ENCODE peak calls at places on chromosome 4, in four cellular contexts. One of them, this sample, is unnamed.

GRCh38 chr4:122876456-122876855 is 45.9 kb downstream of the NUDT6 start:
- DNase-seq in astrocyte of the spinal cord: no peak
- DNase-seq in WERI-Rb-1: no peak
- DNase-seq in epithelial cell of proximal tubule: no peak
- DNase-seq in this sample: no peak

GRCh38 chr4:3791256-3791655 is 25.1 kb downstream of the ADRA2C start:
- DNase-seq in epithelial cell of proximal tubule: no peak
- DNase-seq in astrocyte of the spinal cord: no peak
- DNase-seq in WERI-Rb-1: no peak
- DNase-seq in this sample: no peak

GRCh38 chr4:81030617-81031388 is at the start of gene BMP3:
- DNase-seq in astrocyte of the spinal cord: peak
- DNase-seq in WERI-Rb-1: peak
- DNase-seq in epithelial cell of proximal tubule: no peak
- DNase-seq in this sample: no peak

GRCh38 chr4:40736910-40737309 is 12.8 kb upstream of the NSUN7 start:
- DNase-seq in astrocyte of the spinal cord: peak
- DNase-seq in epithelial cell of proximal tubule: no peak
- DNase-seq in WERI-Rb-1: no peak
- DNase-seq in this sample: peak

GRCh38 chr4:150354214-150354796 is 227.6 kb upstream of the MAB21L2 start:
- DNase-seq in WERI-Rb-1: no peak
- DNase-seq in epithelial cell of proximal tubule: no peak
- DNase-seq in astrocyte of the spinal cord: no peak
- DNase-seq in this sample: no peak

GRCh38 chr4:182807841-182808548 is 109.2 kb downstream of the DCTD start:
- DNase-seq in epithelial cell of proximal tubule: no peak
- DNase-seq in WERI-Rb-1: no peak
- DNase-seq in astrocyte of the spinal cord: no peak
- DNase-seq in this sample: no peak

GRCh38 chr4:41709844-41710481 is 38.6 kb downstream of the PHOX2B start:
- DNase-seq in WERI-Rb-1: no peak
- DNase-seq in astrocyte of the spinal cord: peak
- DNase-seq in epithelial cell of proximal tubule: no peak
- DNase-seq in this sample: peak

GRCh38 chr4:135122457-135122856 is 920.9 kb upstream of the PABPC4L start:
- DNase-seq in epithelial cell of proximal tubule: no peak
- DNase-seq in WERI-Rb-1: peak
- DNase-seq in astrocyte of the spinal cord: no peak
- DNase-seq in this sample: no peak

GRCh38 chr4:125316781-125317525 is 2.2 kb downstream of the FAT4 start:
- DNase-seq in WERI-Rb-1: peak
- DNase-seq in epithelial cell of proximal tubule: no peak
- DNase-seq in astrocyte of the spinal cord: peak
- DNase-seq in this sample: no peak

GRCh38 chr4:84529169-84529751 is 30.2 kb upstream of the NKX6-1 start:
- DNase-seq in WERI-Rb-1: no peak
- DNase-seq in epithelial cell of proximal tubule: no peak
- DNase-seq in astrocyte of the spinal cord: peak
- DNase-seq in this sample: no peak

GRCh38 chr4:88445252-88445651 is 11.7 kb upstream of the HERC5 start:
- DNase-seq in astrocyte of the spinal cord: no peak
- DNase-seq in epithelial cell of proximal tubule: no peak
- DNase-seq in WERI-Rb-1: no peak
- DNase-seq in this sample: no peak

GRCh38 chr4:47383829-47384427 is 79.6 kb downstream of the COMMD8 start:
- DNase-seq in astrocyte of the spinal cord: peak
- DNase-seq in WERI-Rb-1: no peak
- DNase-seq in epithelial cell of proximal tubule: no peak
- DNase-seq in this sample: no peak

GRCh38 chr4:175671491-175671934 is 140.6 kb downstream of the GPM6A start:
- DNase-seq in WERI-Rb-1: no peak
- DNase-seq in epithelial cell of proximal tubule: no peak
- DNase-seq in astrocyte of the spinal cord: no peak
- DNase-seq in this sample: no peak

GRCh38 chr4:80365928-80366327 is 30.4 kb downstream of the CFAP299 start:
- DNase-seq in epithelial cell of proximal tubule: peak
- DNase-seq in astrocyte of the spinal cord: peak
- DNase-seq in WERI-Rb-1: peak
- DNase-seq in this sample: peak

GRCh38 chr4:37243722-37244582 is 591 bp upstream of the NWD2 start:
- DNase-seq in epithelial cell of proximal tubule: no peak
- DNase-seq in astrocyte of the spinal cord: peak
- DNase-seq in WERI-Rb-1: no peak
- DNase-seq in this sample: no peak

GRCh38 chr4:59057804-59058203 is 1947.6 kb upstream of the IGFBP7 start:
- DNase-seq in epithelial cell of proximal tubule: no peak
- DNase-seq in astrocyte of the spinal cord: no peak
- DNase-seq in WERI-Rb-1: no peak
- DNase-seq in this sample: no peak

GRCh38 chr4:150235795-150236385 is 157.6 kb downstream of the DCLK2 start:
- DNase-seq in WERI-Rb-1: no peak
- DNase-seq in epithelial cell of proximal tubule: no peak
- DNase-seq in astrocyte of the spinal cord: peak
- DNase-seq in this sample: no peak

GRCh38 chr4:11514780-11515432 is 86.2 kb upstream of the HS3ST1 start:
- DNase-seq in WERI-Rb-1: peak
- DNase-seq in astrocyte of the spinal cord: no peak
- DNase-seq in epithelial cell of proximal tubule: no peak
- DNase-seq in this sample: no peak

GRCh38 chr4:71864380-71864779 is 80.5 kb upstream of the GC start:
- DNase-seq in astrocyte of the spinal cord: no peak
- DNase-seq in epithelial cell of proximal tubule: no peak
- DNase-seq in WERI-Rb-1: no peak
- DNase-seq in this sample: no peak

GRCh38 chr4:75698162-75698962 is 25.2 kb upstream of the G3BP2 start:
- DNase-seq in epithelial cell of proximal tubule: no peak
- DNase-seq in WERI-Rb-1: no peak
- DNase-seq in astrocyte of the spinal cord: no peak
- DNase-seq in this sample: no peak

GRCh38 chr4:32216502-32216901 is 1496.3 kb downstream of the PCDH7 start:
- DNase-seq in WERI-Rb-1: no peak
- DNase-seq in astrocyte of the spinal cord: no peak
- DNase-seq in epithelial cell of proximal tubule: no peak
- DNase-seq in this sample: no peak

GRCh38 chr4:123116412-123116811 is 194.0 kb upstream of the NUDT6 start:
- DNase-seq in astrocyte of the spinal cord: peak
- DNase-seq in epithelial cell of proximal tubule: no peak
- DNase-seq in WERI-Rb-1: no peak
- DNase-seq in this sample: no peak

GRCh38 chr4:2413821-2414610 is 4.4 kb downstream of the ZFYVE28 start:
- DNase-seq in astrocyte of the spinal cord: no peak
- DNase-seq in epithelial cell of proximal tubule: no peak
- DNase-seq in WERI-Rb-1: no peak
- DNase-seq in this sample: no peak

GRCh38 chr4:72302981-72303704 is 265.9 kb downstream of the ADAMTS3 start:
- DNase-seq in WERI-Rb-1: peak
- DNase-seq in astrocyte of the spinal cord: peak
- DNase-seq in epithelial cell of proximal tubule: no peak
- DNase-seq in this sample: no peak

GRCh38 chr4:167943872-167944505 is 148.3 kb upstream of the ANXA10 start:
- DNase-seq in astrocyte of the spinal cord: no peak
- DNase-seq in WERI-Rb-1: no peak
- DNase-seq in epithelial cell of proximal tubule: no peak
- DNase-seq in this sample: no peak

GRCh38 chr4:7422098-7422897 is 12.4 kb downstream of the PSAPL1 start:
- DNase-seq in WERI-Rb-1: peak
- DNase-seq in epithelial cell of proximal tubule: no peak
- DNase-seq in astrocyte of the spinal cord: no peak
- DNase-seq in this sample: no peak

GRCh38 chr4:52945982-52946381 is 83.9 kb downstream of the RASL11B start:
- DNase-seq in WERI-Rb-1: no peak
- DNase-seq in epithelial cell of proximal tubule: no peak
- DNase-seq in astrocyte of the spinal cord: no peak
- DNase-seq in this sample: no peak

GRCh38 chr4:13678186-13678924 is 50.8 kb upstream of the BOD1L1 start:
- DNase-seq in WERI-Rb-1: no peak
- DNase-seq in astrocyte of the spinal cord: no peak
- DNase-seq in epithelial cell of proximal tubule: no peak
- DNase-seq in this sample: no peak

GRCh38 chr4:88690355-88690754 is 7.3 kb downstream of the NAP1L5 start:
- DNase-seq in WERI-Rb-1: no peak
- DNase-seq in astrocyte of the spinal cord: no peak
- DNase-seq in epithelial cell of proximal tubule: no peak
- DNase-seq in this sample: no peak

GRCh38 chr4:101086801-101087586 is 260.3 kb downstream of the PPP3CA start:
- DNase-seq in WERI-Rb-1: peak
- DNase-seq in epithelial cell of proximal tubule: no peak
- DNase-seq in astrocyte of the spinal cord: no peak
- DNase-seq in this sample: no peak

GRCh38 chr4:62288803-62289541 is 1088.8 kb downstream of the ADGRL3 start:
- DNase-seq in astrocyte of the spinal cord: no peak
- DNase-seq in WERI-Rb-1: no peak
- DNase-seq in epithelial cell of proximal tubule: no peak
- DNase-seq in this sample: no peak

GRCh38 chr4:121666091-121666679 is 30.6 kb downstream of the ANXA5 start:
- DNase-seq in WERI-Rb-1: no peak
- DNase-seq in epithelial cell of proximal tubule: no peak
- DNase-seq in astrocyte of the spinal cord: no peak
- DNase-seq in this sample: no peak

GRCh38 chr4:63607186-63607872 is 801.9 kb downstream of the TECRL start:
- DNase-seq in WERI-Rb-1: no peak
- DNase-seq in epithelial cell of proximal tubule: no peak
- DNase-seq in astrocyte of the spinal cord: no peak
- DNase-seq in this sample: no peak

GRCh38 chr4:55125087-55125721 is at the start of gene KDR:
- DNase-seq in WERI-Rb-1: no peak
- DNase-seq in astrocyte of the spinal cord: peak
- DNase-seq in epithelial cell of proximal tubule: no peak
- DNase-seq in this sample: no peak

GRCh38 chr4:38815879-38816782 is 11.5 kb upstream of the TLR1 start:
- DNase-seq in astrocyte of the spinal cord: no peak
- DNase-seq in WERI-Rb-1: no peak
- DNase-seq in epithelial cell of proximal tubule: no peak
- DNase-seq in this sample: no peak

GRCh38 chr4:94412019-94413017 is 39.4 kb upstream of the PDLIM5 start:
- DNase-seq in WERI-Rb-1: no peak
- DNase-seq in epithelial cell of proximal tubule: peak
- DNase-seq in astrocyte of the spinal cord: peak
- DNase-seq in this sample: peak

GRCh38 chr4:94409947-94410346 is 41.8 kb upstream of the PDLIM5 start:
- DNase-seq in astrocyte of the spinal cord: no peak
- DNase-seq in epithelial cell of proximal tubule: no peak
- DNase-seq in WERI-Rb-1: no peak
- DNase-seq in this sample: no peak

GRCh38 chr4:94413085-94413685 is 38.6 kb upstream of the PDLIM5 start:
- DNase-seq in astrocyte of the spinal cord: peak
- DNase-seq in epithelial cell of proximal tubule: no peak
- DNase-seq in WERI-Rb-1: no peak
- DNase-seq in this sample: peak

GRCh38 chr4:94410678-94411206 is 41.0 kb upstream of the PDLIM5 start:
- DNase-seq in WERI-Rb-1: no peak
- DNase-seq in epithelial cell of proximal tubule: peak
- DNase-seq in astrocyte of the spinal cord: peak
- DNase-seq in this sample: no peak

GRCh38 chr4:94411296-94411695 is 40.4 kb upstream of the PDLIM5 start:
- DNase-seq in WERI-Rb-1: no peak
- DNase-seq in epithelial cell of proximal tubule: no peak
- DNase-seq in astrocyte of the spinal cord: no peak
- DNase-seq in this sample: no peak
- TF ChIP-seq CTCF in WERI-Rb-1: no peak
- TF ChIP-seq CTCF in epithelial cell of proximal tubule: no peak
- TF ChIP-seq CTCF in astrocyte of the spinal cord: no peak
- TF ChIP-seq CTCF in this sample: no peak

DNA sequence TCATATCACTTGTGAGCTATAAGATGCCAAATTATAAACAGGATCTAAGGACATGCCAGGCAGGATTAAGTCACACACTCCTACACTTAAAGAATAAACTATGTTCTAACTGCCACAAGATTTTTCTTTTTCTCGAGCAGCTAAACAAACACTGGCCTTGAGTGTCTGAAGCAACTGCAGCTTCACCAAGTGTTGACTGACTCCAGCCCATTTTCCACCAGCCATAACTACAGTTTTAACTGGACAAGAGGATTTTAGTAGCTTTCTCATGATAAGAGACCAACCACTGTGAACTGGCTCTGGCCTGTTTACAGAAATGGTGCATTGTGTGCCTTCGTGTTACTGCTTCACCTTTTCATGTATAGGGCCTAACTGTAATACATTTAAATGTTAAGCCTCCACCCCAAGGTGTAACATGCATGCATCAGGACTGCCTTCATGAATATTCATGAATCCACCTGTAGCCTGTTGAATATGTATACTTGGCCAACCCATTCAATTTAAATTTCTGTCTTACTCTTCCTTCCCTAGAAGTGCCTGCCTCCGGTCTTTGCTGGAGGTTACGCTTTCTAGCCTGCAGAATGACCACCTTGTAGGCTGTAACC is 10.8 kb downstream of the UCP1 start:
- DNase-seq in epithelial cell of proximal tubule: no peak
- DNase-seq in astrocyte of the spinal cord: no peak
- DNase-seq in WERI-Rb-1: no peak
- DNase-seq in this sample: no peak
- H3K4me3 ChIP-seq in epithelial cell of proximal tubule: no peak
- H3K4me3 ChIP-seq in astrocyte of the spinal cord: no peak
- H3K4me3 ChIP-seq in WERI-Rb-1: no peak
- H3K4me3 ChIP-seq in this sample: no peak

GRCh38 chr4:26081795-26082498 is 167.9 kb downstream of the SMIM20 start:
- DNase-seq in astrocyte of the spinal cord: peak
- DNase-seq in WERI-Rb-1: no peak
- DNase-seq in epithelial cell of proximal tubule: no peak
- DNase-seq in this sample: no peak
- TF ChIP-seq CTCF in astrocyte of the spinal cord: peak
- TF ChIP-seq CTCF in WERI-Rb-1: peak
- TF ChIP-seq CTCF in epithelial cell of proximal tubule: peak
- TF ChIP-seq CTCF in this sample: peak

GRCh38 chr4:1183985-1184773 is 11.8 kb upstream of the SPON2 start:
- DNase-seq in epithelial cell of proximal tubule: no peak
- DNase-seq in astrocyte of the spinal cord: no peak
- DNase-seq in WERI-Rb-1: no peak
- DNase-seq in this sample: no peak
- H3K4me3 ChIP-seq in epithelial cell of proximal tubule: no peak
- H3K4me3 ChIP-seq in astrocyte of the spinal cord: no peak
- H3K4me3 ChIP-seq in WERI-Rb-1: no peak
- H3K4me3 ChIP-seq in this sample: no peak